ENCODE peak calls at places on chromosomes 4 and X, in eight cellular contexts. D is right lobe of liver, K is choroid plexus epithelial cell, A is GM10248, O is retinal pigment epithelial cell, S is B cell, Y is AG09309, J is neural progenitor cell. P is an unnamed sample.

GRCh38 chrX:71181558-71181909 is 36.9 kb downstream of the NLGN3 start:
- DNase-seq in D (no peak), K (peak; percentile 23), A (no peak), O (no peak), S (no peak), Y (no peak), J (peak; percentile 18), P (no peak)

GRCh38 chr4:52038109-52038912 is at the start of gene SGCB:
- DNase-seq in D (peak; percentile 68), K (no peak), A (peak; percentile 80), O (no peak), S (peak; percentile 80), Y (no peak), J (peak; percentile 85), P (peak; percentile 93)

GRCh38 chrX:40094041-40094899 is 3.5 kb downstream of the BCOR start:
- DNase-seq in D (peak; percentile 74), K (peak; percentile 48), A (no peak), O (no peak), S (peak; percentile 38), Y (no peak), J (peak; percentile 89), P (peak; percentile 54)

GRCh38 chrX:44433556-44433955 is 90.1 kb upstream of the EFHC2 start:
- DNase-seq in D (no peak), K (no peak), A (no peak), O (no peak), S (no peak), Y (no peak), J (no peak), P (no peak)

GRCh38 chrX:23820235-23820782 is 37.3 kb downstream of the SAT1 start:
- DNase-seq in D (no peak), K (peak; percentile 55), A (no peak), O (no peak), S (no peak), Y (no peak), J (no peak), P (no peak)

GRCh38 chr4:91279899-91280298 is 1023.9 kb upstream of the GRID2 start:
- DNase-seq in D (no peak), K (no peak), A (no peak), O (no peak), S (no peak), Y (no peak), J (no peak), P (no peak)

GRCh38 chr4:8832130-8832930 is 39.3 kb downstream of the HMX1 start:
- DNase-seq in D (peak; percentile 24), K (peak; percentile 5), A (no peak), O (no peak), S (no peak), Y (no peak), J (no peak), P (no peak)

GRCh38 chr4:139501531-139502311 is 47.8 kb downstream of the RAB33B start:
- DNase-seq in D (no peak), K (no peak), A (no peak), O (no peak), S (no peak), Y (no peak), J (peak; percentile 2), P (no peak)

GRCh38 chrX:69150294-69150960 is 14.8 kb downstream of the PJA1 start:
- DNase-seq in D (no peak), K (no peak), A (no peak), O (no peak), S (no peak), Y (no peak), J (no peak), P (no peak)

GRCh38 chr4:94446386-94446785 is 5.4 kb upstream of the PDLIM5 start:
- DNase-seq in D (no peak), K (peak; percentile 82), A (no peak), O (no peak), S (no peak), Y (peak; percentile 73), J (no peak), P (no peak)

GRCh38 chr4:176340871-176341685 is 21.3 kb downstream of the SPCS3 start:
- DNase-seq in D (no peak), K (peak; percentile 75), A (peak; percentile 28), O (no peak), S (peak; percentile 59), Y (no peak), J (peak; percentile 55), P (no peak)

GRCh38 chr4:45172636-45173035 is 446.3 kb upstream of the GNPDA2 start:
- DNase-seq in D (no peak), K (no peak), A (no peak), O (no peak), S (no peak), Y (no peak), J (peak; percentile 33), P (no peak)

GRCh38 chr4:26412381-26413372 is 77.6 kb downstream of the CCKAR start:
- DNase-seq in D (peak; percentile 83), K (no peak), A (no peak), O (no peak), S (no peak), Y (no peak), J (peak; percentile 1), P (no peak)

GRCh38 chrX:74519870-74520269 is 94.6 kb downstream of the RLIM start:
- DNase-seq in D (no peak), K (no peak), A (no peak), O (no peak), S (no peak), Y (no peak), J (no peak), P (no peak)

GRCh38 chr4:158015241-158015640 is 157.6 kb downstream of the GASK1B start:
- DNase-seq in D (no peak), K (peak; percentile 59), A (no peak), O (no peak), S (no peak), Y (no peak), J (no peak), P (no peak)

GRCh38 chrX:137194164-137194563 is 160.4 kb upstream of the GPR101 start:
- DNase-seq in D (peak; percentile 36), K (peak; percentile 24), A (peak; percentile 6), O (no peak), S (peak; percentile 3), Y (no peak), J (peak; percentile 56), P (peak; percentile 47)

GRCh38 chr4:137740192-137740591 is 207.9 kb upstream of the PCDH18 start:
- DNase-seq in D (no peak), K (peak; percentile 55), A (no peak), O (no peak), S (no peak), Y (no peak), J (no peak), P (no peak)

GRCh38 chr4:88257726-88258125 is 26.6 kb downstream of the PPM1K start:
- DNase-seq in D (no peak), K (no peak), A (no peak), O (no peak), S (no peak), Y (no peak), J (no peak), P (no peak)

DNA sequence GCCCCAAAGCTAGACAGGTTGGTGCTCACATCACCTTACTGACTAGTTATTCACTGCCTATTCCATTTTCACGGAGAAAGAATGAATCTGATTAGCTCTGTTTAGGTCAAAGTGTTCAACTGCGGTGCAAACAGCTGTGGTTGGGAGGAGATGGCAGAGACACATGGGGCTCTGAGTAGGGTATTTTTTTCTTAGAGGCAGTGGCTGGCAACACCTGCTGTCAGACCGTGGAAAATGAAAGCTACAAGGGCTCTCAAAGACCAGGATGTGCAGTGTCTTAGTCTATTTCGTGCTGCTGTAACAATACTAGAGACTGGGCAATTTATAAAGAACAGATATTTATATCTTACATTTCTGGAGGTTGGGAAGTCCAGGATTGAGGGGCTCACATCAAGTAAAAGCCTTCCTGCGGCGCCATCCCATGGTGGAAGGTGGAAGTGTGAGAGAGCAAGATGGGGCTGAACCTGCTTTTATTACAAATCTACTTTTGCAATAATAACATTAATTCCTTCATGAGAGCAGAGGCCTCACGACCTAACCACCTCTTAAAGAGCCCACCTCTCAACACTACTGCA is 10.6 kb downstream of the NYX start:
- DNase-seq in D (no peak), K (no peak), A (no peak), O (no peak), S (no peak), Y (no peak), J (no peak), P (no peak)
- TF ChIP-seq CTCF in D (no peak), K (peak; percentile 36), A (peak; percentile 10), O (peak; percentile 29), S (no peak), Y (peak; percentile 23), J (peak; percentile 33), P (no peak)

DNA sequence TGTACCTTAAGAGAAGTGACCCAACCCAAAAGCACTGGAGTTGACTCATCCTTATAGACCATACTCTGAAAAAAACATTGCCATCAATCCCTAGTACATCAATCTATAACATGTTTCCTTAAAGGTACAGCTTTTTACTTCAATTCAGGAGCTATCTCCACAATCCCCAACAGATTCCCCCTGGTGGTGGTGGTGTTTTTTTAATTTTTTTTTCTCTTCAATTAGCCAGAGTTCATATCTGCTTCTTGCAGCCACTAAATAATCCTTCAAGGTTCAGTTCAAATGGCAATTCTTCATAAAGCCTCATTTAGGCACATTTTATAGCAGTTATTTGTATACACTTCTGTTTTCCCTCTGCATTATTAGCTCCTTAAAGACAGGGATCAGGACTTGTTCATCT is 60.7 kb upstream of the KDR start:
- DNase-seq in D (no peak), K (peak; percentile 40), A (no peak), O (no peak), S (no peak), Y (no peak), J (no peak), P (no peak)
- TF ChIP-seq CTCF in D (no peak), K (peak; percentile 38), A (no peak), O (peak; percentile 33), S (no peak), Y (no peak), J (peak; percentile 26), P (peak; percentile 45)

GRCh38 chrX:18674417-18674787 is 2.5 kb upstream of the RS1 start:
- DNase-seq in D (peak; percentile 57), K (no peak), A (peak; percentile 22), O (no peak), S (no peak), Y (no peak), J (peak; percentile 33), P (peak; percentile 26)

GRCh38 chrX:18677140-18677834 is 5.4 kb upstream of the RS1 start:
- DNase-seq in D (no peak), K (no peak), A (no peak), O (no peak), S (no peak), Y (no peak), J (no peak), P (no peak)

GRCh38 chrX:18674788-18675735 is 3.2 kb upstream of the RS1 start:
- DNase-seq in D (peak; percentile 76), K (peak; percentile 70), A (peak; percentile 84), O (peak; percentile 11), S (peak; percentile 87), Y (peak; percentile 11), J (peak; percentile 83), P (peak; percentile 76)

GRCh38 chrX:18676050-18676449 is 4.1 kb upstream of the RS1 start:
- DNase-seq in D (no peak), K (no peak), A (no peak), O (no peak), S (peak; percentile 3), Y (no peak), J (no peak), P (no peak)

GRCh38 chrX:18676470-18676869 is 4.6 kb upstream of the RS1 start:
- DNase-seq in D (no peak), K (peak; percentile 31), A (no peak), O (no peak), S (no peak), Y (no peak), J (peak; percentile 47), P (peak; percentile 25)
- TF ChIP-seq CTCF in D (no peak), K (peak; percentile 49), A (no peak), O (peak; percentile 42), S (no peak), Y (peak; percentile 20), J (peak; percentile 52), P (peak; percentile 42)

GRCh38 chrX:7996851-7997250 is 69.6 kb upstream of the PNPLA4 start:
- DNase-seq in D (no peak), K (no peak), A (no peak), O (no peak), S (no peak), Y (no peak), J (no peak), P (no peak)
- TF ChIP-seq CTCF in D (no peak), K (no peak), A (no peak), O (no peak), S (no peak), Y (no peak), J (no peak), P (no peak)

P was measured in glutamatergic neuron.